ENCODE peak calls at places on chromosomes 11 and 22, in five cellular contexts. B is activated T-cell treated with anti-CD3 and anti-CD28 coated beads for 24 hours, K is mesenteric fat pad, P is BE2C, U is Right ventricle myocardium superior. V is an unnamed sample.

GRCh38 chr11:33920838-33921613 is 29.1 kb upstream of the LMO2 start:
- DNase-seq in B (peak), K (no peak), P (no peak), U (no peak), V (no peak)

GRCh38 chr11:45379162-45379863 is 93.2 kb upstream of the SYT13 start:
- DNase-seq in B (no peak), K (peak), P (no peak), U (no peak), V (no peak)

GRCh38 chr11:61814958-61815789 is 1.6 kb downstream of the FADS1 start:
- DNase-seq in B (no peak), K (peak), P (peak), U (peak), V (peak)

GRCh38 chr11:110525883-110526282 is 96.1 kb downstream of the FDX1 start:
- DNase-seq in B (no peak), K (no peak), P (no peak), U (no peak), V (no peak)

GRCh38 chr11:134646561-134646960 is 234.5 kb upstream of the B3GAT1 start:
- DNase-seq in B (no peak), K (peak), P (no peak), U (no peak), V (no peak)

GRCh38 chr11:131297441-131297840 is 73.0 kb upstream of the NTM start:
- DNase-seq in B (no peak), K (no peak), P (no peak), U (no peak), V (no peak)

GRCh38 chr22:37521236-37521739 is 2.1 kb upstream of the CARD10 start:
- DNase-seq in B (no peak), K (no peak), P (no peak), U (peak), V (no peak)

GRCh38 chr11:69640995-69641581 is at the start of gene CCND1:
- DNase-seq in B (peak), K (no peak), P (peak), U (peak), V (peak)

GRCh38 chr11:36431429-36432092 is 78.5 kb downstream of the TRAF6 start:
- DNase-seq in B (no peak), K (peak), P (peak), U (peak), V (no peak)

GRCh38 chr11:61632096-61632495 is 48.1 kb upstream of the DAGLA start:
- DNase-seq in B (no peak), K (no peak), P (peak), U (no peak), V (no peak)

GRCh38 chr22:22714600-22715361 is 70.4 kb downstream of the GGTLC2 start:
- DNase-seq in B (no peak), K (peak), P (no peak), U (no peak), V (no peak)

GRCh38 chr22:23772315-23773246 is at the start of gene MMP11:
- DNase-seq in B (no peak), K (no peak), P (peak), U (peak), V (peak)

GRCh38 chr11:17014774-17015638 is 792 bp upstream of the PLEKHA7 start:
- DNase-seq in B (no peak), K (no peak), P (peak), U (no peak), V (no peak)

GRCh38 chr11:116504541-116505149 is 268.1 kb downstream of the BUD13 start:
- DNase-seq in B (no peak), K (peak), P (no peak), U (no peak), V (no peak)

GRCh38 chr11:8567597-8568198 is 26.3 kb downstream of the STK33 start:
- DNase-seq in B (no peak), K (no peak), P (no peak), U (no peak), V (no peak)

GRCh38 chr11:75371930-75372876 is 20.7 kb upstream of the ARRB1 start:
- DNase-seq in B (no peak), K (no peak), P (no peak), U (no peak), V (no peak)

GRCh38 chr11:75667831-75668507 is 869 bp downstream of the MAP6 start:
- DNase-seq in B (no peak), K (no peak), P (peak), U (peak), V (peak)

GRCh38 chr11:79708319-79708928 is 267.6 kb upstream of the TENM4 start:
- DNase-seq in B (no peak), K (no peak), P (peak), U (no peak), V (no peak)

GRCh38 chr11:129143335-129143734 is 48.8 kb downstream of the ARHGAP32 start:
- DNase-seq in B (no peak), K (no peak), P (no peak), U (peak), V (peak)

GRCh38 chr11:83257638-83258229 is 28.4 kb downstream of the CCDC90B start:
- DNase-seq in B (no peak), K (no peak), P (no peak), U (no peak), V (no peak)